ENCODE peak calls at places on chromosomes 11 and 22, in nine cellular contexts. E, N, M, Q, V, L, G, S and P are unnamed samples.

GRCh38 chr11:126253265-126253664 is 15.4 kb downstream of the SRPRA start:
- DNase-seq in E (peak), N (no peak), M (no peak), Q (no peak), V (no peak), L (no peak), G (no peak), S (no peak), P (no peak)

GRCh38 chr11:71385091-71385490 is 63.1 kb downstream of the DHCR7 start:
- DNase-seq in E (no peak), N (no peak), M (no peak), Q (no peak), V (no peak), L (no peak), G (no peak), S (peak), P (no peak)

GRCh38 chr11:8807544-8808225 is 103.3 kb upstream of the AKIP1 start:
- DNase-seq in E (peak), N (peak), M (peak), Q (no peak), V (no peak), L (no peak), G (no peak), S (peak), P (no peak)

GRCh38 chr11:47869548-47870393 is 21.6 kb upstream of the NUP160 start:
- DNase-seq in E (peak), N (no peak), M (no peak), Q (no peak), V (peak), L (no peak), G (no peak), S (no peak), P (no peak)

GRCh38 chr11:88709567-88709966 is 356.2 kb downstream of the GRM5 start:
- DNase-seq in E (no peak), N (no peak), M (no peak), Q (no peak), V (peak), L (no peak), G (no peak), S (peak), P (no peak)

GRCh38 chr11:124499711-124500110 is 43.7 kb downstream of the OR8B12 start:
- DNase-seq in E (no peak), N (no peak), M (no peak), Q (no peak), V (no peak), L (no peak), G (no peak), S (peak), P (no peak)

GRCh38 chr11:64100345-64100744 is 64.6 kb downstream of the FLRT1 start:
- DNase-seq in E (no peak), N (no peak), M (no peak), Q (no peak), V (no peak), L (no peak), G (no peak), S (no peak), P (no peak)

GRCh38 chr22:39518996-39519680 is 1.2 kb upstream of the ATF4 start:
- DNase-seq in E (peak), N (no peak), M (peak), Q (peak), V (no peak), L (no peak), G (no peak), S (no peak), P (no peak)

GRCh38 chr22:19097518-19097917 is 24.7 kb downstream of the DGCR2 start:
- DNase-seq in E (no peak), N (no peak), M (no peak), Q (no peak), V (no peak), L (peak), G (no peak), S (no peak), P (no peak)

GRCh38 chr11:35158371-35159081 is 19.6 kb downstream of the CD44 start:
- DNase-seq in E (peak), N (peak), M (no peak), Q (no peak), V (no peak), L (no peak), G (peak), S (peak), P (no peak)

GRCh38 chr11:96063886-96064285 is 140.0 kb upstream of the MTMR2 start:
- DNase-seq in E (no peak), N (no peak), M (no peak), Q (no peak), V (no peak), L (no peak), G (no peak), S (no peak), P (no peak)

GRCh38 chr11:112881461-112881860 is 79.8 kb upstream of the NCAM1 start:
- DNase-seq in E (peak), N (peak), M (no peak), Q (peak), V (peak), L (peak), G (no peak), S (peak), P (no peak)

GRCh38 chr11:75196426-75196825 is 44.1 kb upstream of the TPBGL start:
- DNase-seq in E (no peak), N (no peak), M (no peak), Q (no peak), V (peak), L (no peak), G (no peak), S (no peak), P (peak)

GRCh38 chr11:69442807-69443137 is 38.7 kb upstream of the LINC01488 start:
- DNase-seq in E (peak), N (no peak), M (peak), Q (peak), V (no peak), L (peak), G (peak), S (no peak), P (no peak)

GRCh38 chr22:50267591-50268390 is 2.4 kb downstream of the MAPK11 start:
- DNase-seq in E (peak), N (peak), M (peak), Q (peak), V (peak), L (peak), G (peak), S (peak), P (no peak)

GRCh38 chr11:69915501-69916250 is 96.5 kb upstream of the FGF3 start:
- DNase-seq in E (peak), N (peak), M (peak), Q (peak), V (peak), L (peak), G (peak), S (peak), P (peak)

GRCh38 chr22:29475550-29475949 is 4.5 kb upstream of the NEFH start:
- DNase-seq in E (no peak), N (no peak), M (no peak), Q (no peak), V (no peak), L (no peak), G (no peak), S (no peak), P (no peak)

GRCh38 chr22:20650294-20651207 is 123.4 kb upstream of the SERPIND1 start:
- DNase-seq in E (no peak), N (peak), M (no peak), Q (no peak), V (no peak), L (no peak), G (peak), S (no peak), P (no peak)

GRCh38 chr11:129013737-129014475 is 71.2 kb upstream of the TP53AIP1 start:
- DNase-seq in E (no peak), N (no peak), M (no peak), Q (no peak), V (no peak), L (no peak), G (no peak), S (no peak), P (no peak)

GRCh38 chr11:72179804-72180396 is 12.0 kb upstream of the FOLR1 start:
- DNase-seq in E (peak), N (no peak), M (no peak), Q (no peak), V (no peak), L (no peak), G (no peak), S (no peak), P (no peak)

GRCh38 chr11:73228268-73229134 is 10.4 kb downstream of the P2RY2 start:
- DNase-seq in E (no peak), N (no peak), M (no peak), Q (peak), V (no peak), L (no peak), G (no peak), S (peak), P (peak)

GRCh38 chr11:130439160-130439519 is 9.3 kb upstream of the ADAMTS15 start:
- DNase-seq in E (no peak), N (no peak), M (no peak), Q (no peak), V (no peak), L (no peak), G (no peak), S (no peak), P (no peak)

GRCh38 chr22:41565403-41566054 is 4.7 kb downstream of the CSDC2 start:
- DNase-seq in E (peak), N (no peak), M (peak), Q (no peak), V (peak), L (no peak), G (no peak), S (peak), P (no peak)

GRCh38 chr11:123184531-123184930 is 10.5 kb downstream of the CLMP start:
- DNase-seq in E (no peak), N (no peak), M (no peak), Q (no peak), V (no peak), L (no peak), G (no peak), S (no peak), P (no peak)

GRCh38 chr11:68331338-68331947 is 19.1 kb downstream of the LRP5 start:
- DNase-seq in E (no peak), N (no peak), M (no peak), Q (no peak), V (no peak), L (no peak), G (no peak), S (no peak), P (no peak)

GRCh38 chr11:68214173-68215086 is 1.3 kb upstream of the KMT5B start:
- DNase-seq in E (no peak), N (peak), M (no peak), Q (peak), V (no peak), L (peak), G (peak), S (no peak), P (no peak)

DNA sequence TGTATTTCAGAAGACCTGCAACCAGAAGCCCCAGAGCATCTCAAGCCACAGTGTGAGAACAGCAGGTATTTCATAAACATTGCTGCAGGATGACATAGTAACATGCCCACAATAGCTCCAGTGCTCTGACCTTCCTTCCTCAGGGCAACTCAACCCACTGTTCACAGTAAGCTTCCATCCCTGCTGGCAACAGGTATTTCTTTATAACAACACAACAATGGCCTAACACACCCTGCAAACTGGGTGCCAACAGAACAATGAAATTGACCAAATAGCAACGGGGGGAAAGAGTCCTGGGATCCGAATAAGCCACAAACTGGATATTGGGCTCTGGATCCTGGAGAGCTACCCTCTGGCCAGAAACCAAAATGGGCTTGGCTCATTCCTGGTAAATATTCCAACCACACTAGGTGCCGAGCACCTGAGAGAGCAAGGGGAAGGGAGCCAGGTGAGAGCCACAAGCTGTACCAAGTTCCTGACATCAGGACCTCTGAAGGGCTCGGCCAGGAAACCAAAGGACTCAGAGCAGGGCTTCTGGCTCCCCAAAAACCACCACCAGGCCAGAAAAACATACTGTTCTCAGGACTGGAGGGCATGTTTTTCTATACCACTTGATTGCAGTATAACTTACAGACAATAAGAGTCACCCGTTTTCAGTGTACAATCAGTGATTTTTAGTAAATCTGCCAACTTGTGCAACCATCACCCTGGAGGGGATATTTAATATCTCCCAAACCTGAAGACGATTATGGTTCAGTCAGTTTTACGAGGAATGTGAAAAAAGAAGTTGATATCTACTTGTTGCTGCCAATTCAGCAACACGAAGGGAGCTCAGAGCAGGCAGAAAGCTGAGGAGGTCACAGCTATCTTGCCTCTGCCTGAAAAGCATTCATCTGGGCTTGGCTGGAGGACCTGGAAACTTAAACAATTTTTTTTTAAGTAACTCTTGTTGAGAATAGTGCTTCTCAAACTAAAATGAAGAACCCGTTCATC is 99.3 kb downstream of the MICAL3 start:
- DNase-seq in E (no peak), N (no peak), M (no peak), Q (no peak), V (no peak), L (no peak), G (no peak), S (no peak), P (no peak)
- TF ChIP-seq CTCF in E (no peak), N (no peak), M (no peak), Q (no peak), V (no peak), L (no peak), G (no peak), S (no peak), P (no peak)

GRCh38 chr11:3049430-3050243 is 7.6 kb downstream of the CARS1 start:
- DNase-seq in E (peak), N (peak), M (peak), Q (peak), V (peak), L (peak), G (no peak), S (peak), P (peak)
- TF ChIP-seq CTCF in E (peak), N (no peak), M (peak), Q (peak), V (peak), L (no peak), G (no peak), S (peak), P (no peak)

DNA sequence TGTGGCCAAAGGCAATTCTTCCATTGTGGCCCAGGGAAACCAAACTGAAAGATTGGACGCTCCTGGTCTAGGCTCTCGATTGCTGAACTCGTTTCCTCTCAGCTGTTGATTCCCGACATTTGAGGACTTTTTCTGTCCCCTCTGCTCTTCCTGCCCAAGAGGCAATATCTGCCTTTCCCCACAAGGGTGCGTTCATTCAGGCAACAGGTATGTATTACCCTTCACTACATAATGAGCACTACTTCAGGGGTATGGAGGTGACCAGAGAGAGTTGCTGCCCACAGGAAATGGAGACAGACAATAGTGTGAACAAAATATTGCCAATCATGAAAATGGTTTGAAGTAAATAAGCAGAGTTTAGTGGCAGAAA is 8.2 kb downstream of the PTH start:
- DNase-seq in E (no peak), N (no peak), M (peak), Q (no peak), V (peak), L (no peak), G (no peak), S (no peak), P (no peak)
- TF ChIP-seq CTCF in E (peak), N (no peak), M (peak), Q (no peak), V (no peak), L (no peak), G (no peak), S (no peak), P (no peak)

DNA sequence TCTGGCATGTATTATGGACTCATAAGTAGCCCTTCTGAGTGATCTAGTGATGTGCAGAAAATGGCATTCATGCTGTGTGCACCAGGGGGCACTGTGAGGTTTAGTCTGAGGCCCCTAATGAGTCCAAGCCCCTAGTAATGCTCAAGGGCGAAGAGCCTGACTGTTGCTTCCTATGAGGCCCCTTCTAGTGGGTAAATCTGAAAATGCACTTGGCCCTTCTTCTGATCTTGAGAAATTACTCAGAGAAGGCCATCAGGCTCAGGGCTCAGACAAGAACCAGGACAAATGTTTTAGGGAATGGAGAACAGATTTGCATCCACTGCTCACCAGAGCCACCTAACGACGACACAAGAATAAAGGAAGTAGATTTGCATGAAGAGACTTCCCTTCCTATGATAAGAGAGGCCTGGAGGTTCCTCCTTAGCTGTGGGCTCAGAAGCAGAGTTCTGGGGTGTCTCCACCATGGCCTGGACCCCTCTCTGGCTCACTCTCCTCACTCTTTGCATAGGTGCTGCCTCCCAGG is 75.8 kb downstream of the GGTLC2 start:
- DNase-seq in E (peak), N (no peak), M (peak), Q (peak), V (peak), L (no peak), G (peak), S (no peak), P (peak)
- TF ChIP-seq CTCF in E (peak), N (no peak), M (peak), Q (peak), V (peak), L (no peak), G (peak), S (peak), P (peak)